ENCODE peak calls at places on chromosomes 13 and 19, in six cellular contexts. O is B cell, V is heart left ventricle, L is choroid plexus epithelial cell, W is body of pancreas, R is retinal pigment epithelial cell. S is an unnamed sample.

GRCh38 chr19:32206065-32206464 is 139.3 kb upstream of the ZNF507 start:
- DNase-seq in L (no peak), O (no peak), V (no peak), W (no peak), R (no peak), S (no peak)

GRCh38 chr13:33388254-33388998 is 102.9 kb upstream of the STARD13 start:
- DNase-seq in W (no peak), O (no peak), L (no peak), V (no peak), R (no peak), S (no peak)

GRCh38 chr19:18500376-18500775 is 21.5 kb downstream of the ELL start:
- DNase-seq in R (no peak), V (peak; percentile 58), O (no peak), W (no peak), L (no peak), S (no peak)

GRCh38 chr19:3450796-3451411 is 29.4 kb downstream of the SMIM24 start:
- DNase-seq in O (no peak), V (peak; percentile 77), W (no peak), L (peak; percentile 99), R (peak; percentile 99), S (no peak)

GRCh38 chr19:6056801-6057650 is 53.3 kb downstream of the RFX2 start:
- DNase-seq in L (peak; percentile 95), R (peak; percentile 86), W (peak; percentile 51), O (no peak), V (peak; percentile 70), S (no peak)

GRCh38 chr13:73450583-73450982 is 391.8 kb downstream of the KLF5 start:
- DNase-seq in W (no peak), O (no peak), L (peak; percentile 51), R (no peak), V (no peak), S (no peak)

GRCh38 chr19:48540110-48540509 is 11.9 kb upstream of the SULT2B1 start:
- DNase-seq in V (no peak), R (no peak), W (no peak), O (no peak), L (no peak), S (no peak)

GRCh38 chr13:72261732-72262131 is 394.7 kb upstream of the DACH1 start:
- DNase-seq in O (no peak), V (no peak), W (no peak), L (no peak), R (no peak), S (no peak)

GRCh38 chr13:44386932-44387556 is 13.4 kb downstream of the SERP2 start:
- DNase-seq in V (no peak), W (no peak), L (peak; percentile 35), O (no peak), R (no peak), S (no peak)

GRCh38 chr13:110507678-110508381 is 53.7 kb downstream of the RAB20 start:
- DNase-seq in L (no peak), R (no peak), O (no peak), W (peak; percentile 92), V (peak; percentile 46), S (no peak)
- TF ChIP-seq CTCF in L (peak; percentile 27), R (peak; percentile 40), O (no peak), W (peak; percentile 82), V (peak; percentile 16), S (no peak)

GRCh38 chr19:14695471-14695870 is 5.6 kb downstream of the ZNF333 start:
- DNase-seq in L (no peak), W (no peak), O (no peak), R (no peak), V (no peak), S (no peak)

GRCh38 chr19:14686411-14686810 is 3.4 kb upstream of the ZNF333 start:
- DNase-seq in L (peak; percentile 53), V (no peak), W (no peak), R (no peak), O (no peak), S (peak; percentile 49)

GRCh38 chr19:14694867-14695266 is 5.0 kb downstream of the ZNF333 start:
- DNase-seq in W (no peak), O (no peak), V (no peak), R (no peak), L (no peak), S (no peak)

GRCh38 chr19:14689598-14690503 is at the start of gene ZNF333:
- DNase-seq in V (peak; percentile 96), R (peak; percentile 30), L (peak; percentile 92), W (peak; percentile 98), O (peak; percentile 94), S (peak; percentile 100)
- TF ChIP-seq CTCF in V (no peak), R (no peak), L (no peak), W (no peak), O (no peak), S (no peak)

GRCh38 chr19:1070931-1071791 is 4.2 kb downstream of the ARHGAP45 start:
- DNase-seq in R (no peak), L (no peak), V (no peak), O (no peak), W (no peak), S (no peak)

GRCh38 chr19:1069009-1069779 is 2.2 kb downstream of the ARHGAP45 start:
- DNase-seq in W (peak; percentile 45), R (no peak), V (peak; percentile 61), L (no peak), O (peak; percentile 83), S (peak; percentile 77)

GRCh38 chr19:1072371-1073015 is 5.5 kb downstream of the ARHGAP45 start:
- DNase-seq in V (no peak), R (no peak), O (no peak), W (no peak), L (no peak), S (no peak)

GRCh38 chr19:1068111-1069001 is 1.4 kb downstream of the ARHGAP45 start:
- DNase-seq in V (peak; percentile 56), L (no peak), W (no peak), O (peak; percentile 76), R (no peak), S (peak; percentile 77)

DNA sequence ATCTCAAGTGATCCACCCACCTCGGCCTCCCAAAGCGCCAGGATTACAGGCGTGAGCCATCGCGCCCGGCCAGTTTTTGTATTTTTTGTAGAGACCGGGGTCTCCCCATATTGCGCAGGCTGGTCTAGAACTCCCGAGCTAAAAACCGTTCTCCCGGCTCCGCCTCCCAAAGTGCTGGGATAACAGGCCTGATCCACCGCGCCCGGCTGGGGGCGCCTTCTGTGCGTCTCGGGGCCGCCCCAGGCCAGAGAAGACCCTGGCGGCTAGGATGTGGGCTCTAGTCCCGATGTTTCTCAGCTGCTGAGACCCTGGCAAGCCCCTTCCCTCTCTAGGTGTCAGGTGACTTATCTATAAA is 3.6 kb downstream of the ARHGAP45 start:
- DNase-seq in R (no peak), O (no peak), W (no peak), L (no peak), V (no peak), S (no peak)
- TF ChIP-seq CTCF in R (peak; percentile 28), O (no peak), W (no peak), L (peak; percentile 39), V (no peak), S (no peak)

GRCh38 chr13:41178040-41178439 is 16.3 kb downstream of the KBTBD7 start:
- DNase-seq in L (peak; percentile 45), O (no peak), V (no peak), W (no peak), R (peak; percentile 5), S (no peak)

GRCh38 chr13:41182231-41182630 is 12.1 kb downstream of the KBTBD7 start:
- DNase-seq in O (no peak), W (no peak), L (no peak), V (no peak), R (no peak), S (no peak)

GRCh38 chr13:41177616-41178015 is 16.8 kb downstream of the KBTBD7 start:
- DNase-seq in L (no peak), W (no peak), O (no peak), V (no peak), R (no peak), S (no peak)

DNA sequence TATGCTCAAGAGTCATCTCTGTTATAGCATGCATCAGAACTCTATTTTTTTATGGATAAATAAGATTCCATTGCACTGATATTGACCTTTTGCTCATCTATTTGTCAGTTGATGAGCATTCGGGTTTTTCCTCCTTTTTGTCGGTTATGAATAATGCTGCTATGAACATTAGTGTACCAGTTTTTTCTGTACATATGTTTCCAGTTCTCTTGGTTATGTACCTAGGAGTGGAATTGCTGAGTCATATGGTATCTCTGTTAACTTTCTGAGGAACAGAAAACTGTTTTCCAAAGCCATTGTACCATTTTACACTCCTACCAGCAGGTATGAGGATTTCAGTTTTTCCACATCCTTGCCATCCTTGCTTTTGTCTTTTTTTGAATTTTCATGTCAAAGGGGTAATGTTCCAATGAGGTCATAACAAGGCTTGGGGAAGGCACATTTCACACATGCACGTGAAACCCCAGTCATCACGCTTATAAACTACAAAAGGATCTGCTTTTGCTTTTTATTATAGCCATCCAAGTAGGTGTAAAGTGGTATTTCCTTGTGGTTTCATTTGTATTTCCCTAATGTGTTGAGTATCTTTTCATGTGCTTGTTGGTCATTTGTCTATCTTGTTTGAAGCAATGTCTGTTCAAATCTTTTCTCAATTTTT is 14.6 kb downstream of the KBTBD7 start:
- DNase-seq in O (no peak), W (no peak), R (no peak), V (no peak), L (peak; percentile 56), S (peak; percentile 28)
- TF ChIP-seq CTCF in O (no peak), W (no peak), R (no peak), V (no peak), L (no peak), S (no peak)

GRCh38 chr13:110683203-110683883 is 22.6 kb downstream of the CARS2 start:
- DNase-seq in W (peak; percentile 27), V (no peak), O (no peak), R (no peak), L (peak; percentile 65), S (no peak)
- TF ChIP-seq CTCF in W (peak; percentile 30), V (peak; percentile 17), O (no peak), R (peak; percentile 59), L (peak; percentile 73), S (peak; percentile 13)

GRCh38 chr13:29496241-29496712 is 99.2 kb downstream of the SLC7A1 start:
- DNase-seq in W (peak; percentile 95), O (peak; percentile 73), V (no peak), R (no peak), L (no peak), S (no peak)
- TF ChIP-seq CTCF in W (no peak), O (no peak), V (no peak), R (no peak), L (no peak), S (no peak)

DNA sequence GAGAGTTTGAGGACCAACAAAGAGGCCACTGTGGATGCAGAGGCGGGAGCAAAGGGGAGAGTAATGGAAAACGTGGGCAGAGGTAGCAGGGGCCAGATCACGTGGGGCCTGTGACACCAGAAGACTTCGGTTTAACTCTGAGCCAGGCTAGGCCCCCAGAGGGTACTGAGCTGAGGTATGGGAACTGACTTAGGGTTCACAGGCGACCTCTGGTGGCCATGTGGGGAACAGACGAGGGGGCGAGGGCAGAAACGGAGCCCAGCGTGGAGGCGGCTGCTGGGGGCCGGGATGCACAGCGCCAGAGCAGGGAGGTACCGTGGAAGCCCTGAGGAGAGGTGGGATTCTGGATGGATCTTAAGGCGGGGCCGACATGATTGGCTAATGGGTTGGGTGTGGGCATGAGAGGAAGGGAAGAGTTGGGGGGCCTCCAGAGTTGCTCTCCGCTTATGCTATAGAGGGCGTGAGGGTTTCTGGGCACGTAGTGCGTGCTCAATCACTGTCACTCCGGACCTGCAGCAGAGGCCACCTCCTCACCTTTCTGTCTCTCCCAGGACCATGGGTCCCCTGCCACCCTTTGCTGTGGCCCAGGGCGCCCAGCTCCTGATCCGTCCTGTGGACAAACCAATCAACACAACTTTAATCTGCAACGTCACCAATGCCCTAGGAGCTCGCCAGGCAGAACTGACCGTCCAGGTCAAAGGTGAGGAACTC is 13.7 kb downstream of the PVR start:
- DNase-seq in V (peak; percentile 56), W (peak; percentile 75), L (peak; percentile 77), R (no peak), O (peak; percentile 66), S (peak; percentile 85)
- TF ChIP-seq CTCF in V (peak; percentile 91), W (peak; percentile 90), L (peak; percentile 92), R (peak; percentile 93), O (peak; percentile 88), S (peak; percentile 88)